ENCODE peak calls at places on chromosome 14, in seven cellular contexts. L is pancreas, W is lower lobe of right lung, E is lung, G is HCT116, Z is GM12878, F is foreskin keratinocyte. U is an unnamed sample.

GRCh38 chr14:90704362-90705051 is 111.7 kb downstream of the TTC7B start:
- ATAC-seq in L (no peak), W (no peak), E (no peak), G (no peak), Z (no peak), F (no peak), U (no peak)

GRCh38 chr14:54435500-54435981 is 5.6 kb downstream of the CNIH1 start:
- ATAC-seq in L (no peak), W (no peak), E (no peak), G (no peak), Z (peak), F (peak), U (no peak)

GRCh38 chr14:68785817-68786490 is 6.9 kb downstream of the ZFP36L1 start:
- ATAC-seq in L (peak), W (peak), E (no peak), G (peak), Z (peak), F (peak), U (peak)

GRCh38 chr14:94451091-94451751 is 1.4 kb downstream of the SERPINA11 start:
- ATAC-seq in L (no peak), W (no peak), E (no peak), G (no peak), Z (no peak), F (no peak), U (no peak)

GRCh38 chr14:35730871-35731270 is 78.2 kb downstream of the RALGAPA1 start:
- ATAC-seq in L (no peak), W (no peak), E (no peak), G (no peak), Z (no peak), F (no peak), U (no peak)

GRCh38 chr14:34982421-34983147 is at the start of gene SRP54:
- ATAC-seq in L (peak), W (peak), E (peak), G (peak), Z (peak), F (peak), U (peak)

GRCh38 chr14:95314609-95315008 is 5.1 kb downstream of the CLMN start:
- ATAC-seq in L (peak), W (peak), E (no peak), G (peak), Z (peak), F (peak), U (no peak)

GRCh38 chr14:34837801-34838322 is 37.3 kb downstream of the BAZ1A start:
- ATAC-seq in L (no peak), W (no peak), E (no peak), G (no peak), Z (no peak), F (no peak), U (no peak)

GRCh38 chr14:93747560-93747959 is 40.7 kb downstream of the PRIMA1 start:
- ATAC-seq in L (no peak), W (no peak), E (no peak), G (no peak), Z (no peak), F (no peak), U (no peak)

GRCh38 chr14:33691907-33692306 is 259.0 kb downstream of the EGLN3 start:
- ATAC-seq in L (no peak), W (no peak), E (no peak), G (no peak), Z (no peak), F (peak), U (no peak)

GRCh38 chr14:53470351-53471043 is 317.4 kb upstream of the DDHD1 start:
- ATAC-seq in L (no peak), W (peak), E (no peak), G (no peak), Z (no peak), F (no peak), U (peak)

GRCh38 chr14:45112886-45113772 is 21.2 kb downstream of the FKBP3 start:
- ATAC-seq in L (peak), W (no peak), E (no peak), G (no peak), Z (no peak), F (no peak), U (no peak)

GRCh38 chr14:93006484-93007128 is 83.7 kb downstream of the CHGA start:
- ATAC-seq in L (no peak), W (no peak), E (no peak), G (peak), Z (peak), F (no peak), U (no peak)

GRCh38 chr14:60311417-60311816 is 62.4 kb downstream of the PPM1A start:
- ATAC-seq in L (no peak), W (peak), E (no peak), G (no peak), Z (no peak), F (no peak), U (no peak)

GRCh38 chr14:64149921-64150320 is 144.2 kb downstream of the ESR2 start:
- ATAC-seq in L (no peak), W (no peak), E (no peak), G (no peak), Z (no peak), F (no peak), U (no peak)

GRCh38 chr14:74380172-74380571 is 31.9 kb downstream of the VRTN start:
- ATAC-seq in L (no peak), W (no peak), E (no peak), G (no peak), Z (no peak), F (no peak), U (no peak)

GRCh38 chr14:89701079-89702043 is 253.2 kb downstream of the EFCAB11 start:
- ATAC-seq in L (peak), W (peak), E (peak), G (peak), Z (peak), F (peak), U (peak)
- H3K27ac ChIP-seq in L (peak), W (peak), E (peak), G (peak), Z (no peak), F (no peak), U (peak)

DNA sequence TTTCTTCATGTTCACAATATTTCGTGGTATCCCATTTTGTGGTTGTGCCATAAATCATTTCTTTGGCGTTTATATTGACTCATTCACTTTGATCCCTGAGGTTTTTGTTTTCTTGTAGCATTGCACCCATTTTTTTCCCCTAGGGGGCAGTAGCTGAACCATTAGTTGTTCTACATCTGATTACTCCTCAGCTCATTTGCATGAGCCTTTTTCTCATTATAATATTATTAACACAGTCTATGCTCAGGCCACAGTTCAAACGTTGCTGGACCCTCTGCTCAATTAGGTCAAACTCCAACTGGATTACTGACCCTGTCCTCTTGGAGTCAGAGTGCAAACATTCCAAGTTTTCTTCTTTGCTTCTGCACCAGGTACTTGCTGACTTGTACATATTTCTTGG is 475.4 kb upstream of the SEL1L start:
- ATAC-seq in L (no peak), W (no peak), E (no peak), G (no peak), Z (peak), F (no peak), U (no peak)
- TF ChIP-seq CTCF in L (no peak), W (peak), E (no peak), G (no peak), Z (peak), F (peak), U (peak)

GRCh38 chr14:71754422-71755095 is 177.7 kb upstream of the RGS6 start:
- ATAC-seq in L (no peak), W (no peak), E (no peak), G (peak), Z (peak), F (no peak), U (no peak)

GRCh38 chr14:71753976-71754375 is 178.3 kb upstream of the RGS6 start:
- ATAC-seq in L (no peak), W (no peak), E (no peak), G (no peak), Z (no peak), F (no peak), U (no peak)

GRCh38 chr14:71753126-71753830 is 179.0 kb upstream of the RGS6 start:
- ATAC-seq in L (peak), W (peak), E (peak), G (peak), Z (peak), F (peak), U (peak)

GRCh38 chr14:71762575-71762974 is 169.7 kb upstream of the RGS6 start:
- ATAC-seq in L (no peak), W (no peak), E (no peak), G (no peak), Z (no peak), F (no peak), U (no peak)

GRCh38 chr14:71758198-71758955 is 173.9 kb upstream of the RGS6 start:
- ATAC-seq in L (no peak), W (no peak), E (no peak), G (no peak), Z (peak), F (no peak), U (no peak)
- H3K27ac ChIP-seq in L (no peak), W (no peak), E (no peak), G (no peak), Z (no peak), F (no peak), U (no peak)

GRCh38 chr14:30799933-30800332 is 74.4 kb upstream of the COCH start:
- ATAC-seq in L (no peak), W (no peak), E (no peak), G (no peak), Z (peak), F (no peak), U (no peak)

GRCh38 chr14:30808576-30808975 is 65.8 kb upstream of the COCH start:
- ATAC-seq in L (no peak), W (no peak), E (no peak), G (no peak), Z (no peak), F (no peak), U (no peak)

DNA sequence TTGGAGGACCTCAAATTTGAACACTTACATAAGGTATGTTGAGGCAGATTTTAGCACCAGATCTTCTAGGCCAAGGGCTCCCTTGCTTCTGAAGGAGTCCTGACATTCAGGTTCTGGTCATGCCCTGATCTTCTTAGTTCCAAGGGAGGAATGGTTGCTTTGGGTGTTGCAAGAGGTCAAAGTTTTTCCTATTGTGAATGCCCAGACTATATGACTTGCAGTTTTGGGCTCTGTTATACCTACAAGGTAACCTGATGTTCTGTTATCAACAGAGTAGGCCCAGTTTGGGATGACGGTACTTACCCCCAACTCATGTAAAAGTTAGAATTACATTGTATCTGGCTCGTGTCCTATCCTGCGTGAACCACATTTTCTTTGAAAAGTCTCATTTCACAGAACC is 69.1 kb upstream of the COCH start:
- ATAC-seq in L (no peak), W (no peak), E (no peak), G (no peak), Z (no peak), F (no peak), U (no peak)
- TF ChIP-seq CTCF in L (no peak), W (no peak), E (no peak), G (no peak), Z (no peak), F (no peak), U (no peak)

GRCh38 chr14:91869556-91869955 is 2.2 kb upstream of the TC2N start:
- ATAC-seq in L (no peak), W (no peak), E (no peak), G (no peak), Z (no peak), F (no peak), U (no peak)
- H3K27ac ChIP-seq in L (peak), W (peak), E (no peak), G (no peak), Z (no peak), F (no peak), U (no peak)

GRCh38 chr14:101072945-101073597 is 169.5 kb upstream of the RTL1 start:
- ATAC-seq in L (peak), W (peak), E (peak), G (peak), Z (peak), F (peak), U (no peak)
- TF ChIP-seq CTCF in L (no peak), W (no peak), E (no peak), G (no peak), Z (no peak), F (peak), U (no peak)

DNA sequence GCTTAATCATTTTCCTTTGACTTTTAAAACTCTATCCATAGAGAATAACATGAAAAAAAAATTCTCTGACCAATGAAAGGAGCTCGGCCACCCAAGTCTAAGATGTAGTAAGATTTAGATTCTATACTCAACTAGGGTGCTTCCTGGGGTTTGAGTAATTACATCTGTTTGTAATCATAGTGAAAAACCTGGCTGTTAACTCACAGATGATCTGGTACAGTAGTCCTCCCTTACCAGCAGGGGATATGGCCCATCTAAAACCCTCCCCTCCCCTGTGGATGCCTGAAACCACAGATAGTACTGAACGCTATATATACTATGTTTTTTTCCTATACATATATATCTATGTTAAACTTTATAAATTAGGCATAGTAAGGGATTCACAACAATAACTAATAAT is 89.2 kb downstream of the DAAM1 start:
- ATAC-seq in L (no peak), W (no peak), E (no peak), G (peak), Z (peak), F (no peak), U (no peak)
- H3K27ac ChIP-seq in L (no peak), W (no peak), E (peak), G (no peak), Z (no peak), F (peak), U (peak)

DNA sequence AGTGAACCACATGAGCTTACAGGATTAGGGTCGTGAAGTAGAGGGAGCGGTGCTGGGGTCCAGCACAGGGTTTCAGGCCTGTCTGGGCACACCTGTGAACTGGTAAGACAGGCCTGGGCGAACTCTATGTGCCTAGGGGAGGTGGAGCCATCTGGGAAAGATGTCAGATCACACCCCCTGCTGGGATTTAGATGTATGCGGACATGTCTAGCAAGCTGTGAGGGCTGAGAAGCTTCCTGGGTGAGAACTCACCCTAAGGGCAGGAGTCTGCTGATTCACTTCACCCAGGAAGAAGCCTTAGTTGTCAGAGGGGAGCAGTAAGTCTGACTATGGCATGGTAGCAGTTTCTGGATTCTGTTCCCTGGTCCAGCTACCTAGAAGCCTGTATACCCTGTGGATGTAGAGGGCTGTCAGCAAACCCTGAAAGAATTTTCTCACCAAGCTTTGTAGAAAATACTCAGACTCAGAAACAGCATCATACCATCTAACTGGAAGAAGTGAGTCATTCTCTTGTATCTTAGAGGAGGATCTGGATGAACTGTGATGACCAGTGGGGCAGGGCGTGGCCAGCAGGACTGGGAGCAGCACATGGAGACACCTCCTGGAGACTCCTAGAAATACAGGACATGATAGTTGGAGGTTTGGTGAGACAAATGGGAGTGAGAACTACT is 11.2 kb upstream of the PYGL start:
- ATAC-seq in L (peak), W (peak), E (peak), G (peak), Z (peak), F (peak), U (peak)
- TF ChIP-seq CTCF in L (no peak), W (peak), E (peak), G (peak), Z (no peak), F (peak), U (peak)

DNA sequence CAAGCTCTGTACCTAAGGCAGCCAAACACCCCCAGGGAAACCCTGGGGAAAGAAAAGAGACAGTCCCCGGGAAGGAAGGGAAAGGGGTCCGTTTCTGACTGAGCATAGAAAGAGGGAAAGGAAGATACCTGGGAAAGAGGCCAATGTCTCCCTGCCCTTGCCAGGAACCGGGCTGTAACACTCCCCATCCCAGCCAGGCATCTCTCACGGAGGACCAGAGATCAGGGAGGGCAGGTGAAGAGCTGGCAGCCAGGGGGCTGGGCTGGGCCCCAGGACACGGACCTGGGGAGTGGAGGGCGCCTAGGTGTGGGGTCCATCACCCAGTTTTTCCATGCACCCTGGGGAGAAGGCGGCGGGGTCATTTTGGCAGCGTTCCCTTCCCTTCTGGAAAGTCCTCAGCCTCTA is 18.9 kb upstream of the PLEKHH1 start:
- ATAC-seq in L (peak), W (peak), E (no peak), G (no peak), Z (peak), F (no peak), U (no peak)
- H3K27ac ChIP-seq in L (peak), W (peak), E (no peak), G (no peak), Z (no peak), F (no peak), U (peak)

GRCh38 chr14:72275242-72275641 is 343.0 kb downstream of the RGS6 start:
- ATAC-seq in L (no peak), W (no peak), E (no peak), G (no peak), Z (peak), F (no peak), U (no peak)
- TF ChIP-seq CTCF in L (no peak), W (no peak), E (no peak), G (no peak), Z (no peak), F (no peak), U (no peak)